ENCODE peak calls at places on chromosomes 2 and 18, in five cellular contexts. B, H, P, V and R are unnamed samples.

GRCh38 chr18:24023185-24023814 is 8.7 kb downstream of the TTC39C start:
- DNase-seq in B (no peak), H (no peak), P (peak), V (peak), R (no peak)

GRCh38 chr2:222743263-222743865 is 71.9 kb downstream of the MOGAT1 start:
- DNase-seq in B (no peak), H (no peak), P (no peak), V (no peak), R (no peak)

GRCh38 chr2:16291226-16291625 is 350.9 kb downstream of the MYCN start:
- DNase-seq in B (no peak), H (no peak), P (no peak), V (no peak), R (no peak)

GRCh38 chr2:23528171-23528570 is 143.2 kb downstream of the KLHL29 start:
- DNase-seq in B (no peak), H (no peak), P (no peak), V (no peak), R (no peak)

GRCh38 chr2:162430323-162430722 is 86.4 kb downstream of the GCA start:
- DNase-seq in B (no peak), H (no peak), P (no peak), V (peak), R (no peak)

GRCh38 chr2:63648632-63649031 is 59.9 kb downstream of the MDH1 start:
- DNase-seq in B (no peak), H (no peak), P (no peak), V (no peak), R (no peak)

GRCh38 chr2:20604957-20605381 is 45.9 kb downstream of the HS1BP3 start:
- DNase-seq in B (no peak), H (no peak), P (no peak), V (no peak), R (no peak)

GRCh38 chr2:74419345-74419744 is 2.1 kb downstream of the C2orf81 start:
- DNase-seq in B (no peak), H (no peak), P (no peak), V (no peak), R (no peak)

GRCh38 chr2:190435031-190435677 is 27.0 kb downstream of the MFSD6 start:
- DNase-seq in B (no peak), H (no peak), P (no peak), V (no peak), R (no peak)

GRCh38 chr2:42547446-42548295 is 20.8 kb upstream of the MTA3 start:
- DNase-seq in B (no peak), H (no peak), P (no peak), V (no peak), R (no peak)

GRCh38 chr2:130328710-130329109 is 14.0 kb upstream of the IMP4 start:
- DNase-seq in B (no peak), H (no peak), P (no peak), V (no peak), R (no peak)

GRCh38 chr2:127675335-127676261 is at the start of gene LIMS2:
- DNase-seq in B (no peak), H (no peak), P (peak), V (no peak), R (no peak)

GRCh38 chr2:240259201-240259923 is 118.9 kb upstream of the OTOS start:
- DNase-seq in B (no peak), H (no peak), P (peak), V (no peak), R (no peak)

GRCh38 chr2:39058101-39058500 is 62.8 kb downstream of the SOS1 start:
- DNase-seq in B (no peak), H (no peak), P (no peak), V (no peak), R (no peak)

GRCh38 chr2:216633616-216634316 is 546 bp downstream of the IGFBP2 start:
- DNase-seq in B (no peak), H (no peak), P (peak), V (no peak), R (no peak)

GRCh38 chr2:86064006-86064405 is 41.7 kb downstream of the POLR1A start:
- DNase-seq in B (no peak), H (no peak), P (no peak), V (no peak), R (no peak)

GRCh38 chr2:185475868-185476267 is 262.7 kb upstream of the FSIP2 start:
- DNase-seq in B (no peak), H (no peak), P (no peak), V (no peak), R (no peak)

GRCh38 chr2:237626813-237627451 is 455 bp upstream of the LRRFIP1 start:
- DNase-seq in B (no peak), H (no peak), P (no peak), V (no peak), R (no peak)

GRCh38 chr2:179818546-179818945 is 42.9 kb downstream of the ZNF385B start:
- DNase-seq in B (no peak), H (no peak), P (no peak), V (no peak), R (no peak)

GRCh38 chr2:20411361-20411894 is 35.4 kb upstream of the RHOB start:
- DNase-seq in B (no peak), H (peak), P (peak), V (peak), R (peak)

GRCh38 chr2:98029718-98030222 is 34.0 kb upstream of the TMEM131 start:
- DNase-seq in B (no peak), H (no peak), P (no peak), V (no peak), R (no peak)

GRCh38 chr2:73266061-73266891 is 18.0 kb downstream of the FBXO41 start:
- DNase-seq in B (no peak), H (no peak), P (no peak), V (no peak), R (no peak)

GRCh38 chr2:157261199-157261782 is 3.8 kb downstream of the GALNT5 start:
- DNase-seq in B (no peak), H (peak), P (peak), V (no peak), R (peak)

GRCh38 chr2:1835581-1836201 is 91.4 kb upstream of the PXDN start:
- DNase-seq in B (no peak), H (no peak), P (no peak), V (no peak), R (no peak)
- TF ChIP-seq REST in B (no peak), H (no peak), P (no peak), V (no peak), R (no peak)

GRCh38 chr2:174878537-174879147 is 114.4 kb upstream of the CHRNA1 start:
- DNase-seq in B (no peak), H (no peak), P (peak), V (no peak), R (no peak)
- H3K4me3 ChIP-seq in B (no peak), H (no peak), P (peak), V (no peak), R (no peak)

GRCh38 chr2:232632229-232632903 is 1.0 kb upstream of the EFHD1 start:
- DNase-seq in B (no peak), H (no peak), P (no peak), V (no peak), R (no peak)

GRCh38 chr2:232635820-232636219 is 2.4 kb downstream of the EFHD1 start:
- DNase-seq in B (no peak), H (no peak), P (no peak), V (no peak), R (no peak)

GRCh38 chr2:232632904-232633412 is 446 bp upstream of the EFHD1 start:
- DNase-seq in B (no peak), H (no peak), P (no peak), V (no peak), R (no peak)

GRCh38 chr2:232634319-232635150 is 1.1 kb downstream of the EFHD1 start:
- DNase-seq in B (no peak), H (no peak), P (peak), V (no peak), R (no peak)

GRCh38 chr2:232633413-232634318 is at the start of gene EFHD1:
- DNase-seq in B (no peak), H (no peak), P (peak), V (no peak), R (no peak)
- TF ChIP-seq SIN3A in B (no peak), H (no peak), P (no peak), V (no peak), R (no peak)

GRCh38 chr2:239114119-239114581 is 266.3 kb downstream of the TWIST2 start:
- DNase-seq in B (no peak), H (no peak), P (peak), V (no peak), R (no peak)

GRCh38 chr2:239114616-239115265 is 266.9 kb downstream of the TWIST2 start:
- DNase-seq in B (no peak), H (no peak), P (peak), V (no peak), R (no peak)

GRCh38 chr2:239112127-239112774 is 264.4 kb downstream of the TWIST2 start:
- DNase-seq in B (no peak), H (no peak), P (no peak), V (no peak), R (no peak)

GRCh38 chr2:239113592-239113991 is 265.7 kb downstream of the TWIST2 start:
- DNase-seq in B (no peak), H (no peak), P (peak), V (no peak), R (no peak)

GRCh38 chr2:239113164-239113563 is 265.3 kb downstream of the TWIST2 start:
- DNase-seq in B (no peak), H (no peak), P (no peak), V (peak), R (no peak)
- TF ChIP-seq REST in B (no peak), H (no peak), P (no peak), V (no peak), R (no peak)

DNA sequence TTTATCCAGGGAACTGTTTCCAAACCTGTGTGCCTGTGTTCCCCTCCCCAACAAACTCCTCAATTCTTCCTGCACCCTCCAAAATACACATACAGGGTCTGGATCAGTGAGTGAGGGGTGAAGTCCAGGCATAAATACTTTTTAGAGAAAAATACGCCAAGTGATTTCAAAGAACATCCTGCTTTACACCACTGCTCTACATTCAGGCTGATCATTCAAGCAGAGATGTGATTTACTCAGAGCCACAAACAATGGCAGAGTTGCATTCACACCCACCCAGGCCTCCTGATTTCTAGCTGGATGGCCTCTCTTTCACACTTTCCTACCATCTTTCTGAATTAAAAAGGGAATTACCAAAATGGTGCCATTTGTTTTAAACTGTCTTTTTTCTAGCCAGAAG is 289.5 kb upstream of the SLC14A2 start:
- DNase-seq in B (no peak), H (no peak), P (no peak), V (no peak), R (no peak)
- H3K4me3 ChIP-seq in B (no peak), H (no peak), P (no peak), V (no peak), R (no peak)

DNA sequence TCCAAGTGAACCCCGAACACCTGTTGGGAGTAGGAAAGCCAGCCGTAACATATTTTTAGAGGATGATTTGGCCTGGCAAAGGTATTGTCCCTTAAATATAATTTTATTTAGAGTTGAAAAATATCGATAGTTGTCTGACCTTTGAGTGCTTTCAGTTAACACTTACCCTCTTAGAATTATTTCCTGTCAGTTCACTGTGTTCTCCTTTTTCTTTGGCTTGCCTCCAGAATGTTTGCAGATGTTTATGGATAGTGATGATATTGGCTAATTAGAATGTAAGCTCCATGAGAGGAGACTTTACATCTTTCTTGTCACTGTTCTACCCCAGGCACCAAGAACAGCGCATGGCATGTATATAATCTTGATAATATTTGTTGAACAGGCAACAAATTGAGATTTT is 19.8 kb downstream of the PIKFYVE start:
- DNase-seq in B (no peak), H (no peak), P (no peak), V (no peak), R (no peak)
- TF ChIP-seq SIN3A in B (no peak), H (no peak), P (no peak), V (no peak), R (no peak)